ENCODE peak calls at places on chromosomes 4 and X, in eight cellular contexts. S is H7; C is Peyer's patch; Z is COR-L47; N is right atrium auricular region; B is astrocyte of the spinal cord; D is kidney tubule cell; K is activated T-helper 1 cell treated with anti-CD3 and anti-CD28 coated beads, Interleukin-12 subunit alpha, Interleukin-12 subunit beta, Interleukin-2, Interleukin-4 antibody, amounts not matched to agents 30 ng/mL and 10 ng/mL and 1 ng/mL, durations not matched to agents 14 hours and 24 hours and 36 hours. T is an unnamed sample.

GRCh38 chrX:30572004-30572403 is 5.6 kb downstream of the TASL start:
- DNase-seq in K (no peak), C (no peak), S (no peak), Z (no peak), B (no peak), D (peak; percentile 58), N (no peak), T (no peak)

GRCh38 chr4:109764376-109764775 is 34.5 kb upstream of the PLA2G12A start:
- DNase-seq in K (no peak), D (no peak), Z (no peak), C (no peak), S (no peak), B (no peak), N (no peak), T (no peak)

GRCh38 chrX:70038951-70039350 is 10.8 kb downstream of the AWAT2 start:
- DNase-seq in D (no peak), K (no peak), Z (no peak), C (no peak), N (peak; percentile 50), S (no peak), B (no peak), T (no peak)

GRCh38 chr4:93063325-93063724 is 759.6 kb downstream of the GRID2 start:
- DNase-seq in K (no peak), B (no peak), D (no peak), S (no peak), C (no peak), Z (no peak), N (no peak), T (no peak)

GRCh38 chr4:1469596-1470392 is 63.6 kb upstream of the NKX1-1 start:
- DNase-seq in C (no peak), K (no peak), D (peak; percentile 9), B (no peak), N (no peak), Z (no peak), S (peak; percentile 25), T (no peak)

GRCh38 chrX:19630776-19631707 is 115.7 kb upstream of the MAP3K15 start:
- DNase-seq in K (no peak), D (no peak), Z (no peak), N (no peak), B (no peak), S (peak; percentile 30), C (no peak), T (no peak)

GRCh38 chr4:7785017-7785416 is 154.6 kb downstream of the AFAP1 start:
- DNase-seq in N (no peak), Z (no peak), B (peak; percentile 78), C (no peak), S (no peak), D (no peak), K (no peak), T (no peak)

GRCh38 chrX:128728943-128729342 is 676.7 kb upstream of the ACTRT1 start:
- DNase-seq in S (no peak), K (no peak), D (no peak), B (no peak), Z (peak; percentile 7), C (no peak), N (no peak), T (no peak)

T was measured in stimulated activated naive B cell treated with anti-CD40 and anti-IgM and Interleukin-4, amounts not matched to agents 10 μg/mL and 1 μg/mL and 100 μg/mL, for 72 hours.